ENCODE peak calls at places on chromosome 22, in five cellular contexts. One of them, this sample, is unnamed.
A peak's percentile ranks its signal among the peaks of the same experiment; 100 is the strongest.

GRCh38 chr22:40463727-40464126 is 93.3 kb downstream of the SGSM3 start:
- DNase-seq in RWPE1: no peak
- DNase-seq in KG1: peak; percentile 78
- DNase-seq in COLO829: no peak
- DNase-seq in BE2C: no peak
- DNase-seq in this sample: no peak

GRCh38 chr22:21070690-21071615 is 25.2 kb downstream of the LRRC74B start:
- DNase-seq in RWPE1: no peak
- DNase-seq in KG1: no peak
- DNase-seq in COLO829: no peak
- DNase-seq in BE2C: no peak
- DNase-seq in this sample: no peak

GRCh38 chr22:50599816-50600454 is 658 bp upstream of the MAPK8IP2 start:
- DNase-seq in RWPE1: peak; percentile 56
- DNase-seq in KG1: no peak
- DNase-seq in COLO829: peak; percentile 79
- DNase-seq in BE2C: peak; percentile 44
- DNase-seq in this sample: peak; percentile 47

GRCh38 chr22:27378343-27378800 is 423.2 kb downstream of the MN1 start:
- DNase-seq in RWPE1: no peak
- DNase-seq in KG1: no peak
- DNase-seq in COLO829: no peak
- DNase-seq in BE2C: no peak
- DNase-seq in this sample: no peak

GRCh38 chr22:43346521-43346929 is 3.4 kb upstream of the SCUBE1 start:
- DNase-seq in RWPE1: peak; percentile 59
- DNase-seq in KG1: peak; percentile 34
- DNase-seq in COLO829: peak; percentile 76
- DNase-seq in BE2C: peak; percentile 88
- DNase-seq in this sample: peak; percentile 69

GRCh38 chr22:40462195-40462988 is 92.0 kb downstream of the SGSM3 start:
- DNase-seq in RWPE1: no peak
- DNase-seq in KG1: no peak
- DNase-seq in COLO829: no peak
- DNase-seq in BE2C: no peak
- DNase-seq in this sample: no peak

GRCh38 chr22:32444068-32444467 is 20.2 kb downstream of the BPIFC start:
- DNase-seq in RWPE1: peak; percentile 25
- DNase-seq in KG1: no peak
- DNase-seq in COLO829: peak; percentile 31
- DNase-seq in BE2C: peak; percentile 14
- DNase-seq in this sample: no peak

GRCh38 chr22:49954354-49954753 is 6.2 kb upstream of the PIM3 start:
- DNase-seq in RWPE1: no peak
- DNase-seq in KG1: no peak
- DNase-seq in COLO829: no peak
- DNase-seq in BE2C: no peak
- DNase-seq in this sample: no peak

GRCh38 chr22:27220349-27220748 is 563.0 kb downstream of the MIAT start:
- DNase-seq in RWPE1: no peak
- DNase-seq in KG1: no peak
- DNase-seq in COLO829: no peak
- DNase-seq in BE2C: no peak
- DNase-seq in this sample: no peak

GRCh38 chr22:20000246-20001081 is 16.2 kb downstream of the ARVCF start:
- DNase-seq in RWPE1: no peak
- DNase-seq in KG1: no peak
- DNase-seq in COLO829: no peak
- DNase-seq in BE2C: peak; percentile 73
- DNase-seq in this sample: no peak

GRCh38 chr22:40323681-40324083 is 22.6 kb upstream of the ADSL start:
- DNase-seq in RWPE1: no peak
- DNase-seq in KG1: no peak
- DNase-seq in COLO829: no peak
- DNase-seq in BE2C: no peak
- DNase-seq in this sample: no peak

GRCh38 chr22:31818481-31819392 is 64.9 kb downstream of the DEPDC5 start:
- DNase-seq in RWPE1: no peak
- DNase-seq in KG1: no peak
- DNase-seq in COLO829: no peak
- DNase-seq in BE2C: no peak
- DNase-seq in this sample: no peak

GRCh38 chr22:40599731-40600130 is 36.8 kb downstream of the MRTFA start:
- DNase-seq in RWPE1: no peak
- DNase-seq in KG1: no peak
- DNase-seq in COLO829: no peak
- DNase-seq in BE2C: no peak
- DNase-seq in this sample: no peak

GRCh38 chr22:17903564-17904295 is 120.6 kb downstream of the MICAL3 start:
- DNase-seq in RWPE1: no peak
- DNase-seq in KG1: no peak
- DNase-seq in COLO829: no peak
- DNase-seq in BE2C: no peak
- DNase-seq in this sample: peak; percentile 44

This sample was measured in glutamatergic neuron.